ENCODE peak calls at places on chromosomes 11 and 22, in four cellular contexts. P is H1, N is GM12878, O is K562. A is an unnamed sample.

GRCh38 chr11:124879999-124880611 is 14.9 kb downstream of the ROBO3 start:
- DNase-seq in O (peak; percentile 13), P (no peak), N (no peak), A (no peak)

GRCh38 chr11:11553595-11553994 is 68.2 kb downstream of the GALNT18 start:
- DNase-seq in N (no peak), P (no peak), O (no peak), A (no peak)

GRCh38 chr11:65591939-65592814 is 3.4 kb downstream of the KCNK7 start:
- DNase-seq in O (no peak), P (no peak), N (no peak), A (no peak)

GRCh38 chr11:123166095-123166559 is 28.9 kb downstream of the CLMP start:
- DNase-seq in O (peak; percentile 8), P (peak; percentile 88), N (no peak), A (no peak)

GRCh38 chr22:45009881-45010531 is at the start of gene PHF21B:
- DNase-seq in O (peak; percentile 13), N (no peak), P (peak; percentile 91), A (no peak)

GRCh38 chr11:17596711-17597110 is 49.7 kb downstream of the OTOG start:
- DNase-seq in N (no peak), O (no peak), P (no peak), A (no peak)

GRCh38 chr11:109747839-109748238 is 325.8 kb downstream of the C11orf87 start:
- DNase-seq in O (peak; percentile 33), N (no peak), P (no peak), A (no peak)

GRCh38 chr11:36123353-36124220 is 165.6 kb downstream of the COMMD9 start:
- DNase-seq in O (no peak), P (no peak), N (no peak), A (no peak)

GRCh38 chr11:112248216-112248615 is 12.4 kb downstream of the PLET1 start:
- DNase-seq in P (no peak), N (no peak), O (no peak), A (no peak)

GRCh38 chr11:110778351-110778750 is 66.1 kb upstream of the ARHGAP20 start:
- DNase-seq in O (no peak), N (no peak), P (no peak), A (no peak)

GRCh38 chr22:49960967-49961600 is 512 bp downstream of the PIM3 start:
- DNase-seq in P (peak; percentile 71), N (no peak), O (peak; percentile 57), A (no peak)

GRCh38 chr11:17476317-17477083 is at the start of gene ABCC8:
- DNase-seq in O (no peak), P (peak; percentile 81), N (no peak), A (no peak)

GRCh38 chr22:37198290-37199102 is 10.4 kb upstream of the C1QTNF6 start:
- DNase-seq in O (peak; percentile 84), P (peak; percentile 95), N (no peak), A (peak; percentile 57)

GRCh38 chr11:63012450-63013238 is 3.0 kb downstream of the SLC22A8 start:
- DNase-seq in N (no peak), O (no peak), P (no peak), A (no peak)

GRCh38 chr11:67451658-67451976 is 912 bp downstream of the GPR152 start:
- DNase-seq in O (no peak), N (no peak), P (no peak), A (no peak)

GRCh38 chr11:67452141-67452952 is at the start of gene GPR152:
- DNase-seq in N (no peak), P (no peak), O (no peak), A (no peak)

GRCh38 chr11:67449116-67449844 is 3.2 kb downstream of the GPR152 start:
- DNase-seq in P (no peak), O (no peak), N (no peak), A (no peak)

GRCh38 chr11:67448220-67448609 is 4.3 kb downstream of the GPR152 start:
- DNase-seq in P (no peak), N (no peak), O (no peak), A (no peak)

DNA sequence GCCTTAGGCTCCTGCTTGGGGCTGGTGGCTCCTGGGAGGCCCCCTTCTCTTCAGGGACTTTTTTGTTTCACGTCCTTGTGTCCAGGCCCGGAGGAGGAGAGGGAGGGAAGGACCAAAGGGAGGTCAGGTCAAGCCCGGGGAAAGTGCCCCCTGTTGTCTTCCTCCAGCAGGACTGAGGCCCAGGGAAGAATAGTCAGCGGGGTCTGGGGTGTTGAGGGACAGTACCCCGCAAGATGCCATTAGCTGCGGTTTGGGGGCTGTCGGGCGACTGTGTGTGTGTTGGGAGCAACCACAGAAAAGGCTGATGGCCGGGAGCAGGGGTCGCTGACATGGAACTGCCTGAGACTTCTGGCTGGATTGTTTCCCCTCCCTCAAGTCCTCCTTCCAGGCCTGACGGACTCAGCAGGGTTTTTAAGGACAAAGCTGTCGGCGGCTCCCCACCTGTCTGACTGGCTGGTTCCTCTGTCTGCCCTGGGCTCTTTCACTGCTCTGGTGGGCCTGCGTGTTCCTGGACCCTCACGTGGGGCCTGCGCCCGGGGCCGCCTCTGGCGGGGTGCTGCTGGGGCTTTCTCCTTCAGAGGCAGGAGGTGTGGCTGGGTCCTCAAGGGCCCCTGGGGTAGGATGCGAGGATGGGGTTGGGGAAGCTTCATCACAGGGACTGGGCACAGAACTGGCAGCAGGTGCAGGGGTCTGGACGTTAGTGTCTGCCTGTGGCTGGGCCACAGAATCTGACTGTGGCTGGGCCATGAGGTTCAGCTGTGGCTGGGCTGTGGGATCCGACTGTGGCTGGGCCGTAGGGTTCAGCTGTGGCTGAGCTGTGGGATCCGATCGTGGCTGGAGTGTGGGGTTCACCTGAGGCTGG is 1.5 kb downstream of the GPR152 start:
- DNase-seq in O (no peak), N (no peak), P (no peak), A (no peak)
- TF ChIP-seq EGR1 in O (no peak), N (no peak), P (no peak), A (no peak)

DNA sequence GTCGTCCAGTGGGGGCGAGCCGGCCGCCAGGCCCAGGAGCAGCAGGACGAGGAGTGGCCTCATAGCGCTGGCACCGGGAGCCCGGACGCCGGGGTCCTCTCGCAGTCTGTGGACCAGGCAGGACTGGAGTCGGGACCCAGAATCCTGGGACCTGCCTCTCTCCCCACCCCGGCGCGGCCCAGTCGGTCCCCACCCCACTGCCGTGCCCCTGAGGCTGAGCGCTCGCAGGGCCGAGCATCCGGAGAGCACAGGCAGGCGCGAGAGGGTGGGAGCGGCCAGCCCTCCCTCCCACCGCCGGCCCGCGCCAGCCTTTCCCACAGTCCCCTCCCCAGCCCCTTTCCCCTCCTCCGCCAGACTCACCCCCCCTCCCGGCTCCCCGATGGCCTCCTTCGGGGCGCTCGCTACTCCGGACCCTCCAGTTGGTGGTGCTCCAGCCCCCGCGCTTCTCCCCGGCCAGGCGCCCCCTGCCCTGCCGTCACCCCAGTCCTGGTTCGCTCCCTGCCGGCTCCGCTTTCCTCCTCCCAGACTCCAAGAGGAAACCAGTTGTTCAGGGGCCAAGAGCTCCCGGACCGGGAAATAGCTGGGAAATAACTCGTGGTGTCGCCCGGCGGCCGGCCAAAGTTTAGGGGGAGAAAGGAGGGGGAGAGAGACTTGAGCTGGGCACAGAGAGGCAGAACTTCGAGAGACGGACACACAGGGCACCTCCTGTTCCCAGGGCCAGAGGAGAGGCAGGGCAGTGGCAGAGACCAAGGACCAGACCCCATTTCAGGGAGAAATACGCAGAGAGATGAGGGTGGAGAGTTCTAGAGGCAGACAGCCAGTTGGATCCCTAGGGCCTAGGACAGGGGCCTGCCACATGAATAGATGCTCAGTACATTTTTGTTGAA is at the start of gene C1QTNF5:
- DNase-seq in O (no peak), P (peak; percentile 70), N (no peak), A (no peak)
- TF ChIP-seq RAD21 in O (no peak), P (no peak), N (no peak), A (no peak)

GRCh38 chr22:22824340-22825212 is 63.0 kb upstream of the IGLL5 start:
- DNase-seq in N (no peak), P (no peak), O (no peak), A (no peak)
- TF ChIP-seq EZH2 in N (no peak), P (no peak), O (no peak), A (no peak)

GRCh38 chr11:114169321-114169749 is 109.8 kb downstream of the ZBTB16 start:
- DNase-seq in N (no peak), O (no peak), P (no peak), A (no peak)
- TF ChIP-seq EGR1 in N (no peak), O (no peak), P (no peak), A (no peak)

DNA sequence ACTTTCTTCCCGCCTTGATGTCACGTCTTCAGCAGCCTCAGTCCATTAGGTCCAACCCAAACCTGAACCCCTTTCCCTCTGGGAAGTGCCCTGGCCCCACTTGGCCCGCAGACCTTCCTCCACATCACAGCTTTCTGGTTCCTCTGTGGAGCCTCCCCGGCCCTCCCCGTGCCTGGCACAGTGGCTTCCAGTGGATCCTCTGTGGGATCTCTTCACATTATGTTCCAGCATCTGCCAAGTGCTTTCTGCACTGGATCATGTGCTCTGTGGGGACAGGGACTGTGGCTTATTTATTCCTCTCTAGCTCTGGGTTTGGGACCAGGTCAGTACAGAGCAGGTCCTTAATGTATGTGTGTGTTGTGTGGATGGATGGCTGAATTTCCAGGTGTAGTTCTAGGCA is 30.9 kb downstream of the POLR3H start:
- DNase-seq in O (no peak), N (no peak), P (no peak), A (no peak)
- TF ChIP-seq RAD21 in O (no peak), N (no peak), P (no peak), A (no peak)

GRCh38 chr11:32436751-32437405 is 1.5 kb upstream of the WT1 start:
- DNase-seq in O (no peak), N (no peak), P (peak; percentile 52), A (no peak)

GRCh38 chr11:32438883-32439487 is 3.6 kb upstream of the WT1 start:
- DNase-seq in P (peak; percentile 60), N (no peak), O (no peak), A (no peak)

GRCh38 chr11:32435947-32436750 is 810 bp upstream of the WT1 start:
- DNase-seq in N (no peak), P (peak; percentile 67), O (no peak), A (no peak)

GRCh38 chr11:32438346-32438882 is 3.1 kb upstream of the WT1 start:
- DNase-seq in P (no peak), N (no peak), O (no peak), A (no peak)

GRCh38 chr11:32437406-32438345 is 2.3 kb upstream of the WT1 start:
- DNase-seq in N (no peak), P (peak; percentile 71), O (no peak), A (no peak)
- TF ChIP-seq EZH2 in N (no peak), P (peak; percentile 90), O (no peak), A (no peak)